ENCODE peak calls at places on chromosome 12, in five cellular contexts. I is left lung, A is transverse colon, J is lung, E is left ventricle myocardium inferior. W is an unnamed sample. For H3K4me1, the result is how much of the 10 kb centered on the place peaks cover.

GRCh38 chr12:129549656-129550055 is 354.2 kb downstream of the TMEM132D start:
- DNase-seq in I (no peak), A (no peak), J (no peak), E (no peak), W (no peak)

GRCh38 chr12:1474059-1474537 is 120.3 kb downstream of the FBXL14 start:
- DNase-seq in I (no peak), A (no peak), J (no peak), E (no peak), W (no peak)

GRCh38 chr12:33794954-33795353 is 227.3 kb upstream of the ALG10 start:
- DNase-seq in I (no peak), A (no peak), J (no peak), E (no peak), W (no peak)

GRCh38 chr12:39287409-39287808 is 155.5 kb downstream of the KIF21A start:
- DNase-seq in I (no peak), A (no peak), J (no peak), E (no peak), W (no peak)

GRCh38 chr12:9256341-9256740 is 48.1 kb upstream of the PZP start:
- DNase-seq in I (no peak), A (no peak), J (no peak), E (no peak), W (no peak)

GRCh38 chr12:127428420-127428819 is 838.5 kb upstream of the TMEM132C start:
- DNase-seq in I (no peak), A (no peak), J (no peak), E (no peak), W (no peak)

GRCh38 chr12:28180791-28181190 is 9.5 kb upstream of the CCDC91 start:
- DNase-seq in I (no peak), A (no peak), J (no peak), E (no peak), W (no peak)

GRCh38 chr12:55725556-55725955 is 3.3 kb downstream of the CD63 start:
- DNase-seq in I (no peak), A (peak), J (no peak), E (no peak), W (no peak)

GRCh38 chr12:3303410-3304136 is 187.4 kb upstream of the PRMT8 start:
- DNase-seq in I (no peak), A (no peak), J (no peak), E (no peak), W (no peak)

GRCh38 chr12:24997970-24998582 is 49.2 kb upstream of the BCAT1 start:
- DNase-seq in I (no peak), A (no peak), J (no peak), E (no peak), W (peak)

GRCh38 chr12:25433581-25434325 is 119.3 kb downstream of the LMNTD1 start:
- DNase-seq in I (no peak), A (no peak), J (no peak), E (no peak), W (no peak)

GRCh38 chr12:120538281-120539156 is 4.4 kb downstream of the RNF10 start:
- DNase-seq in I (no peak), A (peak), J (peak), E (peak), W (no peak)

GRCh38 chr12:24078318-24078765 is 128.9 kb upstream of the SOX5 start:
- DNase-seq in I (no peak), A (no peak), J (no peak), E (no peak), W (no peak)

GRCh38 chr12:122227341-122227740 is 1.5 kb upstream of the DIABLO start:
- DNase-seq in I (no peak), A (no peak), J (no peak), E (no peak), W (peak)

GRCh38 chr12:54215990-54216579 is 27.3 kb upstream of the SMUG1 start:
- DNase-seq in I (no peak), A (peak), J (no peak), E (peak), W (peak)

GRCh38 chr12:2338381-2338780 is 285.6 kb downstream of the CACNA1C start:
- DNase-seq in I (no peak), A (no peak), J (no peak), E (no peak), W (no peak)

GRCh38 chr12:50551866-50552265 is 47.1 kb downstream of the DIP2B start:
- DNase-seq in I (no peak), A (no peak), J (no peak), E (no peak), W (no peak)

GRCh38 chr12:49667319-49668090 is 39.7 kb downstream of the FMNL3 start:
- DNase-seq in I (no peak), A (no peak), J (no peak), E (no peak), W (no peak)

GRCh38 chr12:116055895-116056607 is 221.4 kb downstream of the MED13L start:
- DNase-seq in I (no peak), A (no peak), J (no peak), E (no peak), W (no peak)

GRCh38 chr12:122834921-122835692 is at the start of gene HIP1R:
- DNase-seq in I (peak), A (peak), J (no peak), E (no peak), W (peak)

GRCh38 chr12:122858171-122858570 is 22.9 kb downstream of the HIP1R start:
- DNase-seq in I (peak), A (no peak), J (no peak), E (no peak), W (no peak)

GRCh38 chr12:26126340-26127284 is 1.8 kb upstream of the BHLHE41 start:
- DNase-seq in I (peak), A (peak), J (peak), E (peak), W (peak)

GRCh38 chr12:15526033-15526432 is 203.7 kb downstream of the PTPRO start:
- DNase-seq in I (no peak), A (no peak), J (no peak), E (no peak), W (no peak)

GRCh38 chr12:116015525-116015924 is 262.0 kb downstream of the MED13L start:
- DNase-seq in I (no peak), A (no peak), J (no peak), E (no peak), W (no peak)

GRCh38 chr12:55979069-55979468 is 5.2 kb downstream of the RAB5B start:
- DNase-seq in I (no peak), A (no peak), J (no peak), E (no peak), W (no peak)

GRCh38 chr12:61870658-61871559 is 389.3 kb upstream of the USP15 start:
- DNase-seq in I (no peak), A (no peak), J (no peak), E (no peak), W (no peak)

GRCh38 chr12:989751-990278 is 1.2 kb upstream of the ERC1 start:
- DNase-seq in I (no peak), A (peak), J (no peak), E (no peak), W (no peak)

GRCh38 chr12:120598674-120599463 is 17.7 kb upstream of the POP5 start:
- DNase-seq in I (no peak), A (no peak), J (no peak), E (no peak), W (no peak)

GRCh38 chr12:30631710-30632109 is 64.0 kb downstream of the IPO8 start:
- DNase-seq in I (peak), A (no peak), J (no peak), E (peak), W (no peak)

GRCh38 chr12:27780612-27781408 is 774 bp upstream of the MANSC4 start:
- DNase-seq in I (no peak), A (peak), J (peak), E (peak), W (peak)

GRCh38 chr12:88854260-88854659 is 274.0 kb upstream of the KITLG start:
- DNase-seq in I (no peak), A (no peak), J (no peak), E (no peak), W (no peak)
- H3K27ac ChIP-seq in I (no peak), A (no peak), J (no peak), E (no peak), W (no peak)

GRCh38 chr12:10393291-10393690 is 3.5 kb upstream of the KLRK1 start:
- DNase-seq in I (no peak), A (no peak), J (no peak), E (no peak), W (no peak)
- H3K4me1 ChIP-seq in I (under half), A (under half), J (under half), E (under half), W (under half)

GRCh38 chr12:12265035-12265434 is 1.8 kb downstream of the LRP6 start:
- DNase-seq in I (no peak), A (no peak), J (no peak), E (no peak), W (no peak)
- H3K4me3 ChIP-seq in I (peak), A (peak), J (no peak), E (peak), W (no peak)

DNA sequence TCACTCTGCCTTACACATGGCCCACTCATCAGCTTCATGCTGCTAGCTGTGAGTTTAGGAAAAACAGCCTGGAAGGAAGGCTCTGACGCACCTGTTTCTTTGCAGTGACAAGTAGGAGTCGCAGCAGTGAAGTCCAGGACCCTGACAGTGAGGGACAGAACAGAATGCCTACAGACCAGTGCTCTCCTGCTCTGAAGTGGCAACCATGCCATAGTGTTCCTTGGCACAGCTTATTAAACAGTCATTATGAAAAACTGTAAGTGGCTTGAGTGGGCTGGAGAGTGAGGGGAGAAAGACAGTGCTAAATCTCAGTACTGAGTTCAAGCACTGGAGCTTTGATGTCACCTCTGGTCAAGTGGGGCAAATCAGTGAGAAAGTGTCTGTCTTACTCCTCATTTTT is 61.7 kb downstream of the MYRFL start:
- DNase-seq in I (no peak), A (no peak), J (no peak), E (no peak), W (no peak)
- H3K27ac ChIP-seq in I (no peak), A (no peak), J (no peak), E (no peak), W (no peak)

GRCh38 chr12:93365616-93366015 is 12.1 kb upstream of the NUDT4 start:
- DNase-seq in I (no peak), A (no peak), J (no peak), E (no peak), W (no peak)

GRCh38 chr12:93363854-93364297 is 13.8 kb upstream of the NUDT4 start:
- DNase-seq in I (no peak), A (no peak), J (no peak), E (no peak), W (peak)

GRCh38 chr12:93358058-93358457 is 19.7 kb upstream of the NUDT4 start:
- DNase-seq in I (no peak), A (no peak), J (no peak), E (no peak), W (no peak)

GRCh38 chr12:93358821-93359220 is 18.9 kb upstream of the NUDT4 start:
- DNase-seq in I (no peak), A (no peak), J (no peak), E (no peak), W (no peak)

GRCh38 chr12:93361159-93361919 is 16.4 kb upstream of the NUDT4 start:
- DNase-seq in I (no peak), A (no peak), J (no peak), E (peak), W (no peak)
- H3K4me1 ChIP-seq in I (under half), A (under half), J (under half), E (half or more), W (under half)

W was measured in CD4-positive, alpha-beta memory T cell.